ENCODE peak calls at places on chromosomes 11 and 22, in five cellular contexts. One of them, this sample, is unnamed.

GRCh38 chr11:48116843-48117242 is 99.8 kb upstream of the OR4B1 start:
- DNase-seq in neuronal stem cell: no peak
- DNase-seq in H9: no peak
- DNase-seq in H1: no peak
- DNase-seq in mesenchymal stem cell: peak; percentile 27
- DNase-seq in this sample: peak; percentile 46

GRCh38 chr11:46285173-46285572 is 7.7 kb downstream of the CREB3L1 start:
- DNase-seq in mesenchymal stem cell: no peak
- DNase-seq in H1: no peak
- DNase-seq in neuronal stem cell: no peak
- DNase-seq in H9: no peak
- DNase-seq in this sample: no peak

GRCh38 chr11:116376547-116376946 is 396.2 kb downstream of the BUD13 start:
- DNase-seq in mesenchymal stem cell: no peak
- DNase-seq in H9: no peak
- DNase-seq in H1: no peak
- DNase-seq in neuronal stem cell: no peak
- DNase-seq in this sample: no peak

GRCh38 chr11:120786206-120786735 is 237.6 kb upstream of the TBCEL start:
- DNase-seq in H1: no peak
- DNase-seq in mesenchymal stem cell: no peak
- DNase-seq in neuronal stem cell: no peak
- DNase-seq in H9: no peak
- DNase-seq in this sample: no peak

GRCh38 chr11:87352759-87353707 is 315.3 kb downstream of the TMEM135 start:
- DNase-seq in neuronal stem cell: peak; percentile 75
- DNase-seq in H1: peak; percentile 61
- DNase-seq in H9: peak; percentile 89
- DNase-seq in mesenchymal stem cell: peak; percentile 76
- DNase-seq in this sample: peak; percentile 89

GRCh38 chr11:128686745-128687177 is 7.1 kb upstream of the FLI1 start:
- DNase-seq in H9: peak; percentile 59
- DNase-seq in H1: no peak
- DNase-seq in mesenchymal stem cell: peak; percentile 58
- DNase-seq in neuronal stem cell: no peak
- DNase-seq in this sample: peak; percentile 18

GRCh38 chr11:119999220-119999619 is 138.7 kb downstream of the TRIM29 start:
- DNase-seq in H1: no peak
- DNase-seq in mesenchymal stem cell: peak; percentile 1
- DNase-seq in neuronal stem cell: no peak
- DNase-seq in H9: no peak
- DNase-seq in this sample: no peak

GRCh38 chr11:111539426-111540113 is 950 bp upstream of the LAYN start:
- DNase-seq in mesenchymal stem cell: peak; percentile 47
- DNase-seq in neuronal stem cell: no peak
- DNase-seq in H9: no peak
- DNase-seq in H1: no peak
- DNase-seq in this sample: no peak

GRCh38 chr11:115521874-115522273 is 17.7 kb upstream of the CADM1 start:
- DNase-seq in H1: no peak
- DNase-seq in neuronal stem cell: no peak
- DNase-seq in mesenchymal stem cell: no peak
- DNase-seq in H9: no peak
- DNase-seq in this sample: no peak

GRCh38 chr22:31826443-31826842 is 72.6 kb downstream of the DEPDC5 start:
- DNase-seq in mesenchymal stem cell: no peak
- DNase-seq in H1: no peak
- DNase-seq in H9: no peak
- DNase-seq in neuronal stem cell: no peak
- DNase-seq in this sample: no peak

GRCh38 chr11:130865772-130866114 is 50.5 kb downstream of the SNX19 start:
- DNase-seq in neuronal stem cell: no peak
- DNase-seq in mesenchymal stem cell: no peak
- DNase-seq in H9: no peak
- DNase-seq in H1: no peak
- DNase-seq in this sample: no peak

GRCh38 chr11:134939905-134940304 is 527.9 kb upstream of the B3GAT1 start:
- DNase-seq in H9: no peak
- DNase-seq in neuronal stem cell: no peak
- DNase-seq in H1: no peak
- DNase-seq in mesenchymal stem cell: peak; percentile 4
- DNase-seq in this sample: no peak

GRCh38 chr11:29280452-29280851 is 736.4 kb downstream of the KCNA4 start:
- DNase-seq in H9: no peak
- DNase-seq in H1: no peak
- DNase-seq in mesenchymal stem cell: no peak
- DNase-seq in neuronal stem cell: no peak
- DNase-seq in this sample: no peak

GRCh38 chr11:90500922-90501568 is 278.2 kb upstream of the CHORDC1 start:
- DNase-seq in H9: no peak
- DNase-seq in neuronal stem cell: no peak
- DNase-seq in H1: no peak
- DNase-seq in mesenchymal stem cell: no peak
- DNase-seq in this sample: peak; percentile 59

GRCh38 chr11:103257360-103257759 is 148.1 kb downstream of the DYNC2H1 start:
- DNase-seq in H9: no peak
- DNase-seq in mesenchymal stem cell: peak; percentile 9
- DNase-seq in neuronal stem cell: no peak
- DNase-seq in H1: no peak
- DNase-seq in this sample: peak; percentile 49

GRCh38 chr11:45527898-45528297 is 137.5 kb downstream of the CHST1 start:
- DNase-seq in H9: no peak
- DNase-seq in H1: no peak
- DNase-seq in mesenchymal stem cell: no peak
- DNase-seq in neuronal stem cell: no peak
- DNase-seq in this sample: no peak

GRCh38 chr22:32820131-32820882 is 18.8 kb downstream of the TIMP3 start:
- DNase-seq in H9: no peak
- DNase-seq in H1: no peak
- DNase-seq in neuronal stem cell: no peak
- DNase-seq in mesenchymal stem cell: no peak
- DNase-seq in this sample: no peak

GRCh38 chr11:46212720-46213119 is 64.7 kb upstream of the CREB3L1 start:
- DNase-seq in H9: no peak
- DNase-seq in H1: no peak
- DNase-seq in neuronal stem cell: no peak
- DNase-seq in mesenchymal stem cell: no peak
- DNase-seq in this sample: no peak

GRCh38 chr11:43687120-43687791 is 6.7 kb downstream of the HSD17B12 start:
- DNase-seq in mesenchymal stem cell: peak; percentile 42
- DNase-seq in H1: no peak
- DNase-seq in H9: no peak
- DNase-seq in neuronal stem cell: no peak
- DNase-seq in this sample: peak; percentile 13

GRCh38 chr11:36210529-36210928 is 78.7 kb downstream of the COMMD9 start:
- DNase-seq in H1: no peak
- DNase-seq in mesenchymal stem cell: no peak
- DNase-seq in neuronal stem cell: no peak
- DNase-seq in H9: no peak
- DNase-seq in this sample: peak; percentile 80
- H2BK12ac ChIP-seq in H1: no peak overlapping the region
- H2BK12ac ChIP-seq in mesenchymal stem cell: no peak overlapping the region
- H2BK12ac ChIP-seq in neuronal stem cell: no peak overlapping the region
- H2BK12ac ChIP-seq in H9: no peak overlapping the region
- H2BK12ac ChIP-seq in this sample: no peak overlapping the region

DNA sequence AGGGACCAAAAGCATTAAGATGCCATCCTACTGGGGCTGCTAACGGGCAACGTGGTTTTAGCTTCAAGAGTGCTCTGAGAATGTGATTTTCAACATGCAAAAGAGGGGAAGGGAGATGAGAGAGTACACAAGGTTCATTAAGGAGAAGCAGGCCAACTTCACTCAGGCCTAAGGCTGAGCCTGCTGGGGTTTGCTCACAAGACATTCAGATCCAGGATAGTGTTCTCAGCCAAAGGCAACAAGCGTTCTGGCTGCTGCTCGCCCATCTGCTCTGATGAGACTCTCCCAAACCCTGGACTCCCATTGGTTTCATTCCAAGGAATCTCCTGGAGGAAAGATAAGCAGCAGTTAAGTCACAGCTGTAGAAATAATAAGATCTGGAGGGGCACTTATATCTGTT is 23.6 kb upstream of the UPB1 start:
- DNase-seq in mesenchymal stem cell: no peak
- DNase-seq in H1: no peak
- DNase-seq in H9: no peak
- DNase-seq in neuronal stem cell: no peak
- DNase-seq in this sample: no peak
- H2BK120ac ChIP-seq in mesenchymal stem cell: no peak overlapping the region
- H2BK120ac ChIP-seq in H1: no peak overlapping the region
- H2BK120ac ChIP-seq in H9: no peak overlapping the region
- H2BK120ac ChIP-seq in neuronal stem cell: no peak overlapping the region
- H2BK120ac ChIP-seq in this sample: no peak overlapping the region

GRCh38 chr11:12848413-12848812 is 160.7 kb upstream of the RASSF10 start:
- DNase-seq in H1: no peak
- DNase-seq in H9: no peak
- DNase-seq in mesenchymal stem cell: no peak
- DNase-seq in neuronal stem cell: no peak
- DNase-seq in this sample: no peak
- H3K23ac ChIP-seq in H1: no peak overlapping the region
- H3K23ac ChIP-seq in H9: no peak overlapping the region
- H3K23ac ChIP-seq in mesenchymal stem cell: no peak overlapping the region
- H3K23ac ChIP-seq in neuronal stem cell: no peak overlapping the region
- H3K23ac ChIP-seq in this sample: no peak overlapping the region

DNA sequence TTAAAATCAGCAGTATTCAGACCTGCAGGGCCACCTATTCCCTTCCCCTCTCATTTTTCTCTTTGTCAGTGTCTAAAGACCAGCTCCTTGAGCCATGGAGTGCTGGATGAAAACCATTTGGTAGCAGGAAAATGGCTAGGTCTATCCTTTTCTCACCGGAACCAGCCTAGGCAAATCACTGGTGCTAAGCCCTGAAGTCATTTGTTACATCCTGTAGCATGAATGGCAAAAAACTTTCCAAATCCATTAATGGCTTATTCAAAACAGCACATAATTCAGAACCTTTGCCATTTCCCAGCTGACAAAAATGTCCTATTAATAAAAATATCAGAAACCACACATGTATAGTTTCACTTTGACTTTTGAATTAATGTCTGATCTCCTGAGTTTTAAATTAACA is 209.5 kb upstream of the E2F8 start:
- DNase-seq in mesenchymal stem cell: no peak
- DNase-seq in H9: no peak
- DNase-seq in neuronal stem cell: no peak
- DNase-seq in H1: no peak
- DNase-seq in this sample: no peak
- H2BK12ac ChIP-seq in mesenchymal stem cell: no peak overlapping the region
- H2BK12ac ChIP-seq in H9: no peak overlapping the region
- H2BK12ac ChIP-seq in neuronal stem cell: no peak overlapping the region
- H2BK12ac ChIP-seq in H1: no peak overlapping the region
- H2BK12ac ChIP-seq in this sample: no peak overlapping the region

GRCh38 chr22:45483918-45484499 is 18.7 kb upstream of the FBLN1 start:
- DNase-seq in H9: no peak
- DNase-seq in neuronal stem cell: no peak
- DNase-seq in H1: no peak
- DNase-seq in mesenchymal stem cell: no peak
- DNase-seq in this sample: peak; percentile 97
- H2BK120ac ChIP-seq in H9: no peak overlapping the region
- H2BK120ac ChIP-seq in neuronal stem cell: no peak overlapping the region
- H2BK120ac ChIP-seq in H1: no peak overlapping the region
- H2BK120ac ChIP-seq in mesenchymal stem cell: no peak overlapping the region
- H2BK120ac ChIP-seq in this sample: peak overlapping the region; percentile 93

DNA sequence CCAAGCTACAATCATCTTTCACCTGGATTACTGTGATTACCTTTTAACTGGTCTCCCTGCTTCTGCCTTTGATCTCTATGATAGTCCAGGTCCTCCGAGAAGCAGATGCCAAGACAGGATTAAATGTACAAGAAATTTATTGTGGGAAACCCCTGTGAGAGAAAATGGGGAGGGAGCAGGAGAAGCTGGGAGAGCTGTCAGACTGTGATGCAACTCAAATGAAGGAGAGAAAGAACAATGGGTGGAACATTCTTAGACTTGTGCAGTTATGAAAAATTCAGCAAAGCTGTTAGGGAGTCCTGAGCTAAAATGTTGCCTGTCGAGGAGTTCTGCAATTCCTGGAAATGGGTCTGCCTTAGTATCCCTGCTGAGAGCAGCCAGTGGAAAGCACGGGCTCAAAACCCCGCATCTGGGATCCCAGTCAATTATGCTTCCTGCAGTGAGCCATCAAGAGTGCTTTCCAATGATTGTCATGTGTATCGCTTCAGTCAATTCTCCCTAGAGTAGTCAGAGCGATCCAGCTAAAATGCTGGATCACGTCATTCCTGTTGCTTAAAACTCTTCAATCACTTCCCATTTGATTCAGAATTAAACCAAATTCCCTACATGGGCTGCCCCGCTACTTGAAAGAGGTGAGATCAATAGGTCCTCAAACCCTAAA is 16.5 kb upstream of the CSTF3 start:
- DNase-seq in H9: peak; percentile 56
- DNase-seq in mesenchymal stem cell: no peak
- DNase-seq in neuronal stem cell: no peak
- DNase-seq in H1: no peak
- DNase-seq in this sample: no peak
- H3K23ac ChIP-seq in H9: no peak overlapping the region
- H3K23ac ChIP-seq in mesenchymal stem cell: no peak overlapping the region
- H3K23ac ChIP-seq in neuronal stem cell: no peak overlapping the region
- H3K23ac ChIP-seq in H1: no peak overlapping the region
- H3K23ac ChIP-seq in this sample: no peak overlapping the region

GRCh38 chr11:2722955-2723354 is 23.2 kb upstream of the KCNQ1OT1 start:
- DNase-seq in mesenchymal stem cell: no peak
- DNase-seq in neuronal stem cell: no peak
- DNase-seq in H1: no peak
- DNase-seq in H9: no peak
- DNase-seq in this sample: no peak
- H2BK12ac ChIP-seq in mesenchymal stem cell: no peak overlapping the region
- H2BK12ac ChIP-seq in neuronal stem cell: no peak overlapping the region
- H2BK12ac ChIP-seq in H1: no peak overlapping the region
- H2BK12ac ChIP-seq in H9: no peak overlapping the region
- H2BK12ac ChIP-seq in this sample: no peak overlapping the region

GRCh38 chr11:12099132-12099873 is 11.1 kb upstream of the MICAL2 start:
- DNase-seq in H9: no peak
- DNase-seq in H1: no peak
- DNase-seq in mesenchymal stem cell: no peak
- DNase-seq in neuronal stem cell: no peak
- DNase-seq in this sample: no peak

GRCh38 chr11:12101318-12101717 is 9.1 kb upstream of the MICAL2 start:
- DNase-seq in H9: no peak
- DNase-seq in mesenchymal stem cell: no peak
- DNase-seq in neuronal stem cell: no peak
- DNase-seq in H1: no peak
- DNase-seq in this sample: peak; percentile 20

GRCh38 chr11:12098601-12099000 is 11.8 kb upstream of the MICAL2 start:
- DNase-seq in neuronal stem cell: no peak
- DNase-seq in H9: no peak
- DNase-seq in H1: no peak
- DNase-seq in mesenchymal stem cell: no peak
- DNase-seq in this sample: no peak

GRCh38 chr11:12100886-12101285 is 9.5 kb upstream of the MICAL2 start:
- DNase-seq in neuronal stem cell: no peak
- DNase-seq in mesenchymal stem cell: no peak
- DNase-seq in H9: no peak
- DNase-seq in H1: no peak
- DNase-seq in this sample: peak; percentile 63

DNA sequence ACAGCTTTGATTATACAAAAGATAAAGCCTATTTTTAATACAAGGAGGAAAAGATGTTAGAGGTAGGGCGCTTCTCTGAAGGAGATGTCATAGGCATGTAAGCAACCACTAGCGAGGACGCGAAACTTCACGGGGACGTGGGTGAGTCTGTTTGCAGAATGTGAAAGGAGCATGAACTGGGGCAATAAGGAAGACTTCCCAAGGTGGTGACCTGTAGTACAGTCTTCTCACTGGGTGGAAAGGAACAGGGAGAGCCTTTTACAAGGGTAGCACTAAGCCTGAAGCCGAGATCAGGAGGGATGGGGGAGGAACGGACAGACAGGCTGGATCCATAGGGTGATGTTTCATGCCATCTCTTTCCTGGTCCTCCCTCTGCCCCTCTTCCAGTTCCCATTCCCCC is 10.0 kb upstream of the MICAL2 start:
- DNase-seq in H1: no peak
- DNase-seq in H9: no peak
- DNase-seq in mesenchymal stem cell: no peak
- DNase-seq in neuronal stem cell: no peak
- DNase-seq in this sample: no peak
- H2BK120ac ChIP-seq in H1: no peak overlapping the region
- H2BK120ac ChIP-seq in H9: no peak overlapping the region
- H2BK120ac ChIP-seq in mesenchymal stem cell: no peak overlapping the region
- H2BK120ac ChIP-seq in neuronal stem cell: no peak overlapping the region
- H2BK120ac ChIP-seq in this sample: no peak overlapping the region

This sample was measured in trophoblast cell.